ENCODE peak calls at places on chromosomes 6 and 20, in six cellular contexts. One of them, this sample, is unnamed.

GRCh38 chr6:112022749-112023148 is 31.2 kb upstream of the CCN6 start:
- DNase-seq in activated T-cell treated with anti-CD3 and anti-CD28 coated beads, Interleukin-2, amount 50 U/mL, for 4 hours: no peak
- DNase-seq in erythroblast: no peak
- DNase-seq in IMR-90: no peak
- DNase-seq in astrocyte of the cerebellum: no peak
- DNase-seq in HT1080: no peak
- DNase-seq in this sample: no peak

GRCh38 chr20:62595491-62595890 is 46.8 kb upstream of the SLCO4A1 start:
- DNase-seq in activated T-cell treated with anti-CD3 and anti-CD28 coated beads, Interleukin-2, amount 50 U/mL, for 4 hours: no peak
- DNase-seq in erythroblast: no peak
- DNase-seq in IMR-90: peak
- DNase-seq in astrocyte of the cerebellum: no peak
- DNase-seq in HT1080: peak
- DNase-seq in this sample: no peak

GRCh38 chr20:3407426-3408250 is at the start of gene DNAAF9:
- DNase-seq in activated T-cell treated with anti-CD3 and anti-CD28 coated beads, Interleukin-2, amount 50 U/mL, for 4 hours: peak
- DNase-seq in erythroblast: peak
- DNase-seq in IMR-90: peak
- DNase-seq in astrocyte of the cerebellum: peak
- DNase-seq in HT1080: peak
- DNase-seq in this sample: peak

GRCh38 chr6:55983861-55984260 is 108.5 kb upstream of the BMP5 start:
- DNase-seq in activated T-cell treated with anti-CD3 and anti-CD28 coated beads, Interleukin-2, amount 50 U/mL, for 4 hours: no peak
- DNase-seq in erythroblast: no peak
- DNase-seq in IMR-90: no peak
- DNase-seq in astrocyte of the cerebellum: no peak
- DNase-seq in HT1080: no peak
- DNase-seq in this sample: no peak

GRCh38 chr6:36290668-36291620 is 21.1 kb downstream of the PNPLA1 start:
- DNase-seq in activated T-cell treated with anti-CD3 and anti-CD28 coated beads, Interleukin-2, amount 50 U/mL, for 4 hours: no peak
- DNase-seq in erythroblast: peak
- DNase-seq in IMR-90: no peak
- DNase-seq in astrocyte of the cerebellum: no peak
- DNase-seq in HT1080: peak
- DNase-seq in this sample: no peak

GRCh38 chr6:159037746-159038290 is 7.0 kb downstream of the TAGAP start:
- DNase-seq in activated T-cell treated with anti-CD3 and anti-CD28 coated beads, Interleukin-2, amount 50 U/mL, for 4 hours: no peak
- DNase-seq in erythroblast: no peak
- DNase-seq in IMR-90: no peak
- DNase-seq in astrocyte of the cerebellum: no peak
- DNase-seq in HT1080: no peak
- DNase-seq in this sample: no peak

GRCh38 chr6:137095651-137096238 is 51.0 kb upstream of the IL20RA start:
- DNase-seq in activated T-cell treated with anti-CD3 and anti-CD28 coated beads, Interleukin-2, amount 50 U/mL, for 4 hours: no peak
- DNase-seq in erythroblast: no peak
- DNase-seq in IMR-90: no peak
- DNase-seq in astrocyte of the cerebellum: no peak
- DNase-seq in HT1080: no peak
- DNase-seq in this sample: no peak

GRCh38 chr6:142359271-142359960 is 57.6 kb downstream of the ADGRG6 start:
- DNase-seq in activated T-cell treated with anti-CD3 and anti-CD28 coated beads, Interleukin-2, amount 50 U/mL, for 4 hours: no peak
- DNase-seq in erythroblast: no peak
- DNase-seq in IMR-90: no peak
- DNase-seq in astrocyte of the cerebellum: no peak
- DNase-seq in HT1080: no peak
- DNase-seq in this sample: no peak

GRCh38 chr6:167455371-167455770 is 130.5 kb downstream of the TTLL2 start:
- DNase-seq in activated T-cell treated with anti-CD3 and anti-CD28 coated beads, Interleukin-2, amount 50 U/mL, for 4 hours: no peak
- DNase-seq in erythroblast: no peak
- DNase-seq in IMR-90: no peak
- DNase-seq in astrocyte of the cerebellum: no peak
- DNase-seq in HT1080: no peak
- DNase-seq in this sample: no peak

GRCh38 chr6:113630738-113631535 is 226.2 kb upstream of the MARCKS start:
- DNase-seq in activated T-cell treated with anti-CD3 and anti-CD28 coated beads, Interleukin-2, amount 50 U/mL, for 4 hours: no peak
- DNase-seq in erythroblast: no peak
- DNase-seq in IMR-90: peak
- DNase-seq in astrocyte of the cerebellum: no peak
- DNase-seq in HT1080: peak
- DNase-seq in this sample: no peak

GRCh38 chr6:36492621-36493020 is 49.8 kb downstream of the KCTD20 start:
- DNase-seq in activated T-cell treated with anti-CD3 and anti-CD28 coated beads, Interleukin-2, amount 50 U/mL, for 4 hours: no peak
- DNase-seq in erythroblast: no peak
- DNase-seq in IMR-90: no peak
- DNase-seq in astrocyte of the cerebellum: no peak
- DNase-seq in HT1080: no peak
- DNase-seq in this sample: no peak

GRCh38 chr6:41416165-41416837 is 80.9 kb downstream of the NCR2 start:
- DNase-seq in activated T-cell treated with anti-CD3 and anti-CD28 coated beads, Interleukin-2, amount 50 U/mL, for 4 hours: no peak
- DNase-seq in erythroblast: no peak
- DNase-seq in IMR-90: no peak
- DNase-seq in astrocyte of the cerebellum: no peak
- DNase-seq in HT1080: no peak
- DNase-seq in this sample: no peak

GRCh38 chr6:143755301-143755744 is 77.6 kb downstream of the PHACTR2 start:
- DNase-seq in activated T-cell treated with anti-CD3 and anti-CD28 coated beads, Interleukin-2, amount 50 U/mL, for 4 hours: no peak
- DNase-seq in erythroblast: no peak
- DNase-seq in IMR-90: peak
- DNase-seq in astrocyte of the cerebellum: no peak
- DNase-seq in HT1080: peak
- DNase-seq in this sample: no peak

GRCh38 chr6:31952140-31952805 is 6.4 kb downstream of the CFB start:
- DNase-seq in activated T-cell treated with anti-CD3 and anti-CD28 coated beads, Interleukin-2, amount 50 U/mL, for 4 hours: peak
- DNase-seq in erythroblast: peak
- DNase-seq in IMR-90: peak
- DNase-seq in astrocyte of the cerebellum: peak
- DNase-seq in HT1080: peak
- DNase-seq in this sample: no peak

GRCh38 chr6:107230024-107230423 is 114.7 kb upstream of the BEND3 start:
- DNase-seq in activated T-cell treated with anti-CD3 and anti-CD28 coated beads, Interleukin-2, amount 50 U/mL, for 4 hours: no peak
- DNase-seq in erythroblast: no peak
- DNase-seq in IMR-90: no peak
- DNase-seq in astrocyte of the cerebellum: no peak
- DNase-seq in HT1080: no peak
- DNase-seq in this sample: no peak

GRCh38 chr6:25862199-25862598 is 11.8 kb downstream of the SLC17A3 start:
- DNase-seq in activated T-cell treated with anti-CD3 and anti-CD28 coated beads, Interleukin-2, amount 50 U/mL, for 4 hours: no peak
- DNase-seq in erythroblast: no peak
- DNase-seq in IMR-90: no peak
- DNase-seq in astrocyte of the cerebellum: no peak
- DNase-seq in HT1080: no peak
- DNase-seq in this sample: no peak

GRCh38 chr20:60630609-60631008 is 621.5 kb upstream of the CDH4 start:
- DNase-seq in activated T-cell treated with anti-CD3 and anti-CD28 coated beads, Interleukin-2, amount 50 U/mL, for 4 hours: no peak
- DNase-seq in erythroblast: no peak
- DNase-seq in IMR-90: no peak
- DNase-seq in astrocyte of the cerebellum: no peak
- DNase-seq in HT1080: no peak
- DNase-seq in this sample: peak

GRCh38 chr6:11017090-11017489 is 27.0 kb downstream of the ELOVL2 start:
- DNase-seq in activated T-cell treated with anti-CD3 and anti-CD28 coated beads, Interleukin-2, amount 50 U/mL, for 4 hours: no peak
- DNase-seq in erythroblast: no peak
- DNase-seq in IMR-90: no peak
- DNase-seq in astrocyte of the cerebellum: no peak
- DNase-seq in HT1080: no peak
- DNase-seq in this sample: no peak

GRCh38 chr6:15327271-15327670 is 81.4 kb downstream of the JARID2 start:
- DNase-seq in activated T-cell treated with anti-CD3 and anti-CD28 coated beads, Interleukin-2, amount 50 U/mL, for 4 hours: peak
- DNase-seq in erythroblast: peak
- DNase-seq in IMR-90: no peak
- DNase-seq in astrocyte of the cerebellum: no peak
- DNase-seq in HT1080: no peak
- DNase-seq in this sample: no peak

GRCh38 chr20:32215147-32215546 is 7.5 kb downstream of the POFUT1 start:
- DNase-seq in activated T-cell treated with anti-CD3 and anti-CD28 coated beads, Interleukin-2, amount 50 U/mL, for 4 hours: no peak
- DNase-seq in erythroblast: no peak
- DNase-seq in IMR-90: no peak
- DNase-seq in astrocyte of the cerebellum: no peak
- DNase-seq in HT1080: no peak
- DNase-seq in this sample: no peak

GRCh38 chr6:163383912-163384311 is 30.6 kb upstream of the QKI start:
- DNase-seq in activated T-cell treated with anti-CD3 and anti-CD28 coated beads, Interleukin-2, amount 50 U/mL, for 4 hours: no peak
- DNase-seq in erythroblast: no peak
- DNase-seq in IMR-90: peak
- DNase-seq in astrocyte of the cerebellum: no peak
- DNase-seq in HT1080: peak
- DNase-seq in this sample: no peak

GRCh38 chr20:63873477-63873971 is 8.5 kb downstream of the TPD52L2 start:
- DNase-seq in activated T-cell treated with anti-CD3 and anti-CD28 coated beads, Interleukin-2, amount 50 U/mL, for 4 hours: no peak
- DNase-seq in erythroblast: no peak
- DNase-seq in IMR-90: peak
- DNase-seq in astrocyte of the cerebellum: no peak
- DNase-seq in HT1080: peak
- DNase-seq in this sample: no peak

This sample was measured in NCI-H446.